ENCODE peak calls at places on chromosomes 12 and 14, in four cellular contexts. N is GM12878, X is HepG2, Y is K562. F is an unnamed sample.
A peak's percentile ranks its signal among the peaks of the same experiment; 100 is the strongest.

GRCh38 chr14:96727076-96727475 is 70.1 kb upstream of the VRK1 start:
- DNase-seq in N (no peak), X (no peak), Y (no peak), F (no peak)

GRCh38 chr14:58769766-58770165 is 132.0 kb downstream of the DACT1 start:
- DNase-seq in N (no peak), X (no peak), Y (no peak), F (no peak)

GRCh38 chr12:226401-226800 is 12.4 kb upstream of the SLC6A12 start:
- DNase-seq in N (no peak), X (no peak), Y (no peak), F (no peak)

GRCh38 chr12:19105468-19105867 is 24.1 kb upstream of the PLEKHA5 start:
- DNase-seq in N (no peak), X (no peak), Y (no peak), F (no peak)

GRCh38 chr14:102417118-102417517 is 54.4 kb downstream of the TECPR2 start:
- DNase-seq in N (no peak), X (no peak), Y (no peak), F (no peak)

GRCh38 chr14:91732859-91733477 is 1.1 kb upstream of the CATSPERB start:
- DNase-seq in N (no peak), X (no peak), Y (no peak), F (no peak)

GRCh38 chr14:68633131-68633991 is 159.5 kb downstream of the ZFP36L1 start:
- DNase-seq in N (no peak), X (no peak), Y (no peak), F (no peak)

GRCh38 chr12:10179871-10180270 is 1.0 kb downstream of the TMEM52B start:
- DNase-seq in N (no peak), X (no peak), Y (no peak), F (no peak)

GRCh38 chr12:59904874-59905521 is 309.2 kb downstream of the SLC16A7 start:
- DNase-seq in N (no peak), X (no peak), Y (no peak), F (no peak)

GRCh38 chr14:41604793-41605534 is 1.7 kb upstream of the LRFN5 start:
- DNase-seq in N (no peak), X (no peak), Y (no peak), F (peak; percentile 51)

GRCh38 chr12:53974084-53975018 is at the start of gene HOTAIR:
- DNase-seq in N (no peak), X (no peak), Y (no peak), F (no peak)

GRCh38 chr12:111519083-111519482 is 80.0 kb downstream of the ATXN2 start:
- DNase-seq in N (no peak), X (no peak), Y (no peak), F (no peak)

GRCh38 chr12:132279184-132279889 is 50.1 kb downstream of the GALNT9 start:
- DNase-seq in N (no peak), X (peak; percentile 81), Y (peak; percentile 52), F (no peak)

GRCh38 chr14:68951800-68952540 is 27.1 kb downstream of the ACTN1 start:
- DNase-seq in N (no peak), X (no peak), Y (no peak), F (no peak)

GRCh38 chr14:102659797-102660196 is 67.3 kb downstream of the RCOR1 start:
- DNase-seq in N (no peak), X (no peak), Y (no peak), F (no peak)

GRCh38 chr14:102512713-102513373 is 3.3 kb upstream of the ANKRD9 start:
- DNase-seq in N (no peak), X (no peak), Y (no peak), F (no peak)

GRCh38 chr12:132282950-132283771 is 46.2 kb downstream of the GALNT9 start:
- DNase-seq in N (no peak), X (no peak), Y (no peak), F (no peak)

GRCh38 chr14:91058017-91058675 is 2.3 kb downstream of the RPS6KA5 start:
- DNase-seq in N (no peak), X (no peak), Y (no peak), F (no peak)

GRCh38 chr12:100185361-100185894 is 15.2 kb upstream of the ACTR6 start:
- DNase-seq in N (peak; percentile 54), X (no peak), Y (no peak), F (no peak)

GRCh38 chr14:92794547-92794941 is 439 bp downstream of the GOLGA5 start:
- DNase-seq in N (no peak), X (no peak), Y (peak; percentile 10), F (peak; percentile 11)

GRCh38 chr12:33670284-33670683 is 230.7 kb upstream of the SYT10 start:
- DNase-seq in N (no peak), X (no peak), Y (no peak), F (no peak)

GRCh38 chr12:124588689-124589318 is 21.4 kb upstream of the NCOR2 start:
- DNase-seq in N (no peak), X (no peak), Y (no peak), F (no peak)
- TF ChIP-seq BHLHE40 in N (no peak), X (no peak), Y (no peak), F (no peak)

GRCh38 chr12:80700327-80700726 is 7.1 kb upstream of the MYF6 start:
- DNase-seq in N (no peak), X (no peak), Y (no peak), F (no peak)
- TF ChIP-seq FOXK2 in N (no peak), X (no peak), Y (no peak), F (no peak)

DNA sequence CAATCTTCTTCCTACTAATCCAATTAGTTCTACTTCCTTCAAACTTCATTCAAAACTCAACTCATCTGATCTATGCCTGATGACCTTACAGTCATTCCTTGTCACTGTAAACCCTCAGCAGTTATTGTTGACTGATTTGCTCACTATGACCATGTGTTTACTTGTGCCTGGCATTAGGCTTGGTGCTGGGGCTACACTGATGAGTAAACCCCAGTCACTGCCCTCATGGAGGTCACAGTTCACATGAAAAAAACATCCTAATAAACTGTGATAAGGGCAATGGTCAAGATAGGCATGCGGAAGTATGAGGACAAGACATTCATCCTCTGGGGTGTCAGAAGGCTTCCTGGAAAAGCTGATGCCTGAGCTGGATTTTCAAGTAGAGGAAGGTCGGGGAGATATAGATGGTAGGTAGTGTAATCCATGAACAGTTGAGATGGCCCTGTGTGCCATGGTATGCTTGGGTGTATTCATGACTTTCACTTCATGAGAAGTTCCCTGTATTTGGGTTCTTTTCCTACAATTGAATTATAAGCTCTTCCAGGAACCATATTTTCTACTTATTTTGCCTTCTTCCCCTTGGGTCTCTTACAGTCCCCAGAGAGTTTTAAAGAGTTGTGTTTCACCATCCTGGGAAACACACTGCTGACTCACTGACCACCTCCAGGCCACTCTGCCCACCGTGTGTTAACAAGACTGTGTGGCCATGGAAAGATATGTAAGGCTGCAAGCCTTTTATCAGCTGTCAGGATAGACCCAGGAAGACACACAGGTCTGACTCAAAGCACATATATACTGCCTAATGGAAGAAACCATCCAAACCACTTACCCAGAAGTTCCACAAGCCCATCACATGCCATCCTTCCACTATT is 38.7 kb upstream of the DUSP6 start:
- DNase-seq in N (no peak), X (peak; percentile 90), Y (no peak), F (no peak)
- TF ChIP-seq SP1 in N (no peak), X (no peak), Y (no peak), F (no peak)

DNA sequence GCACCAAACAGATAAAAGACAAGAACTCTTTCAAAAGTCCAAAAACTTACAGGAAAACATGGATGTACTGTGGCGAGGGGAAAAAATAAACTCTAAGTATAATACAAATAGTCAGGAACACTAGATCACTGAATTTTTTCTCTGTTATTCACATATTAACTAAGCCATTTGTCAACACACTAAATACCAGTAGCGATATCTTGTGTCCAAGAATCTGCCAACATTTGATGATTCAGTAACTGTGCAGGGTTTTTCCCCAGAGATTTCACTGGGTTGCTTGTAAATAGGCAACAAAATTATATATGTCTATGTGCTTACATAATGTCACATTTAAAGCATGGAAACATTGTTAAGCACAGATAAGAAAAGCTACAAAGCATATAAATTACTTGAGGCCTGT is 205.9 kb downstream of the KIF21A start:
- DNase-seq in N (no peak), X (no peak), Y (no peak), F (no peak)
- TF ChIP-seq BHLHE40 in N (no peak), X (no peak), Y (no peak), F (no peak)